ENCODE peak calls at places on chromosome 16, in ten cellular contexts. N, E, F, U, V, K, H, O, S and L are unnamed samples. For H3K4me1, the result is how much of the 10 kb centered on the place peaks cover.

GRCh38 chr16:1786242-1787055 is 3.7 kb downstream of the NUBP2 start:
- DNase-seq in N (peak), E (peak), F (no peak), U (peak), V (no peak), K (peak), H (no peak), O (peak), S (no peak), L (no peak)

GRCh38 chr16:82715833-82716232 is 89.1 kb downstream of the CDH13 start:
- DNase-seq in N (peak), E (no peak), F (no peak), U (no peak), V (no peak), K (peak), H (no peak), O (peak), S (no peak), L (no peak)

GRCh38 chr16:31108035-31108793 is at the start of gene BCKDK:
- DNase-seq in N (peak), E (peak), F (peak), U (peak), V (peak), K (peak), H (peak), O (peak), S (peak), L (peak)

GRCh38 chr16:56980203-56980535 is 9.2 kb upstream of the NLRC5 start:
- DNase-seq in N (no peak), E (no peak), F (no peak), U (no peak), V (no peak), K (no peak), H (no peak), O (no peak), S (no peak), L (no peak)

GRCh38 chr16:74249281-74249680 is 47.3 kb upstream of the PSMD7 start:
- DNase-seq in N (no peak), E (no peak), F (no peak), U (no peak), V (no peak), K (no peak), H (no peak), O (no peak), S (no peak), L (no peak)

GRCh38 chr16:34802396-34802795 is 1343.0 kb downstream of the TP53TG3F start:
- DNase-seq in N (no peak), E (no peak), F (no peak), U (no peak), V (no peak), K (no peak), H (no peak), O (no peak), S (no peak), L (no peak)

GRCh38 chr16:56861092-56861610 is 3.9 kb upstream of the SLC12A3 start:
- DNase-seq in N (no peak), E (no peak), F (no peak), U (no peak), V (no peak), K (peak), H (peak), O (no peak), S (no peak), L (no peak)

GRCh38 chr16:9612267-9612666 is 520.8 kb downstream of the HAPSTR1 start:
- DNase-seq in N (no peak), E (no peak), F (no peak), U (no peak), V (no peak), K (peak), H (no peak), O (no peak), S (no peak), L (no peak)

GRCh38 chr16:73735018-73735417 is 561.6 kb upstream of the PSMD7 start:
- DNase-seq in N (no peak), E (no peak), F (no peak), U (no peak), V (no peak), K (no peak), H (no peak), O (no peak), S (no peak), L (no peak)

GRCh38 chr16:7397901-7398300 is 65.3 kb downstream of the RBFOX1 start:
- DNase-seq in N (no peak), E (no peak), F (no peak), U (no peak), V (no peak), K (no peak), H (no peak), O (no peak), S (no peak), L (no peak)

GRCh38 chr16:84538441-84538840 is 34.0 kb upstream of the MEAK7 start:
- DNase-seq in N (no peak), E (no peak), F (no peak), U (no peak), V (no peak), K (no peak), H (no peak), O (no peak), S (no peak), L (no peak)

GRCh38 chr16:87570938-87571867 is 31.1 kb upstream of the JPH3 start:
- DNase-seq in N (peak), E (peak), F (no peak), U (peak), V (peak), K (peak), H (no peak), O (peak), S (peak), L (peak)

GRCh38 chr16:59632266-59632855 is 898.2 kb upstream of the GOT2 start:
- DNase-seq in N (no peak), E (no peak), F (no peak), U (no peak), V (no peak), K (no peak), H (no peak), O (no peak), S (no peak), L (no peak)

GRCh38 chr16:3780570-3780969 is 63.2 kb upstream of the TRAP1 start:
- DNase-seq in N (no peak), E (no peak), F (no peak), U (no peak), V (no peak), K (no peak), H (no peak), O (no peak), S (no peak), L (no peak)

GRCh38 chr16:12589676-12590075 is 214.0 kb downstream of the CPPED1 start:
- DNase-seq in N (no peak), E (no peak), F (no peak), U (peak), V (no peak), K (peak), H (no peak), O (no peak), S (no peak), L (no peak)

GRCh38 chr16:466651-467050 is 41.2 kb downstream of the RAB11FIP3 start:
- DNase-seq in N (no peak), E (no peak), F (no peak), U (no peak), V (no peak), K (no peak), H (no peak), O (no peak), S (no peak), L (no peak)

GRCh38 chr16:56610609-56611111 is 2.3 kb downstream of the MT2A start:
- DNase-seq in N (no peak), E (no peak), F (peak), U (no peak), V (peak), K (no peak), H (no peak), O (no peak), S (no peak), L (no peak)

GRCh38 chr16:56946767-56947603 is 14.8 kb upstream of the CETP start:
- DNase-seq in N (no peak), E (no peak), F (no peak), U (no peak), V (no peak), K (no peak), H (peak), O (no peak), S (no peak), L (no peak)

GRCh38 chr16:85027349-85027967 is at the start of gene KIAA0513:
- DNase-seq in N (peak), E (peak), F (peak), U (peak), V (peak), K (peak), H (peak), O (peak), S (peak), L (peak)

GRCh38 chr16:49599281-49599680 is 225.7 kb downstream of the C16orf78 start:
- DNase-seq in N (no peak), E (no peak), F (no peak), U (no peak), V (no peak), K (no peak), H (no peak), O (no peak), S (peak), L (no peak)
- H3K4me1 ChIP-seq in N (under half), E (under half), F (under half), U (under half), V (under half), K (under half), H (under half), O (under half), S (under half), L (under half)

DNA sequence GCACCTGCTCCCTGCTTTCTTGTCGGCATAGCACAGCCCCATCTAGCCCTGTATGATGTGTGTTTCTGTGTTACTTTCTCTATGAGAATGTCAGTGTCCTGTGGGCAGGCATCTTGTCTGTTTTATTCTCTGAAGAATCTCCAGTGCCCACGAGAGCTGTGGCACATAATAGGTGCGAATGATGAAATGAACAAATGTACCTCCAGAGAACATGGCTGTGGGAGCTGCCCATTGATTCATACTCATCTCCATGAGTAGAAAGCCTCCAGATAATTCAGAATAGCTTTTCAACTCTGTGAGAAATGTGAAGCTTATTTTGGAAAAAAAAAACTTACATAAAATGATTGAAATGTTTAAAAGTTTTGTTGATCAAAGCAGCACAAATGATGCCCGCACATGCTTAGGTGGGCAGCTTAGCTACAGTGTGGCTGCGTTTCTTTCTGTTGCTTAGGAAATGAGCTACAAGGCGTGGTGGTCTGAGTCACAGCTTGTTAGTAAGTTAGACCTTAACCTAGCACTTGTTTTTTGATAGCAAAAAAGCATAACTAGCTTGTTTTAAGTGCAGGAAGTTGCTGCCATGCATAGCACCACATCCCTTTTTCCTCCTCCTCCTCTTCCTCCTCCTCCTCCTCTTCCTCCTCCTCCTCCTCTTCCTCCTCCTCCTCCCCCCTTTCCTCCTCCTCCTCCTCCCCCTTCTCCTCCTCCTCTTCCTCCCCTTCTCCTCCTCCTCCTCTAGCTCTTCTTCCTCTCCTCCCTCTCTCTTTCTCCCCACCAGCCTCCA is 221.4 kb downstream of the IRF8 start:
- DNase-seq in N (no peak), E (no peak), F (no peak), U (no peak), V (no peak), K (no peak), H (no peak), O (no peak), S (no peak), L (no peak)
- H3K27ac ChIP-seq in N (no peak), E (no peak), F (no peak), U (no peak), V (no peak), K (no peak), H (no peak), O (no peak), S (no peak), L (no peak)

GRCh38 chr16:11014159-11014558 is 69.8 kb downstream of the CLEC16A start:
- DNase-seq in N (no peak), E (no peak), F (no peak), U (no peak), V (no peak), K (no peak), H (no peak), O (no peak), S (no peak), L (no peak)

GRCh38 chr16:11017499-11017898 is 73.1 kb downstream of the CLEC16A start:
- DNase-seq in N (no peak), E (no peak), F (no peak), U (no peak), V (no peak), K (no peak), H (no peak), O (no peak), S (no peak), L (no peak)

GRCh38 chr16:11015607-11016006 is 71.2 kb downstream of the CLEC16A start:
- DNase-seq in N (no peak), E (no peak), F (no peak), U (no peak), V (no peak), K (no peak), H (no peak), O (no peak), S (no peak), L (no peak)

GRCh38 chr16:11016993-11017392 is 72.6 kb downstream of the CLEC16A start:
- DNase-seq in N (peak), E (peak), F (no peak), U (peak), V (peak), K (no peak), H (no peak), O (peak), S (peak), L (peak)

GRCh38 chr16:11016524-11016988 is 72.2 kb downstream of the CLEC16A start:
- DNase-seq in N (no peak), E (no peak), F (no peak), U (no peak), V (no peak), K (no peak), H (no peak), O (peak), S (no peak), L (no peak)
- H3K4me1 ChIP-seq in N (under half), E (under half), F (under half), U (under half), V (under half), K (under half), H (under half), O (under half), S (under half), L (under half)

DNA sequence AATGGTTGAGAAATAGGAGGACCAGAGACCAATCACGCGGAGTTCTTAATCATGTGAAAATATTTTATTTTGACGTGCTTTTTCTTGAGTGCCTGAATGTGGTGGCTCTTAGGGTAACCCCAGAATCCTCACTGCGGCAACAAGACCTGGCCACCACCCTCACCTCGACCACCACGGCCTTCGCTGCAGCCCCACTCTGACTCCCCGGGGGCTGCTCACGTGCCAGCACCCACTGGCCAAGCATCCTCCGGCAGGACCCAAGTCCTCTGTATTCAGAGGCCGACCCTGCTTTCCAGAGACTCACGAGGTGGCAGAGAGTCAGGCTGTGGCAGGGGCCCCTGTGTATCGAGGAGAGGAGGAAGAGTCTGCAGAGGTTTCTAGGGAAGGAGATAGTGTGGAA is 81.3 kb downstream of the ZNF778 start:
- DNase-seq in N (no peak), E (no peak), F (no peak), U (no peak), V (no peak), K (no peak), H (no peak), O (no peak), S (no peak), L (no peak)
- H3K27ac ChIP-seq in N (peak), E (no peak), F (no peak), U (no peak), V (no peak), K (no peak), H (no peak), O (no peak), S (peak), L (no peak)